ENCODE peak calls at places on chromosome 10, in six cellular contexts. P is effector memory CD4-positive, alpha-beta T cell; K is neural progenitor cell; B is lung; N is neuronal stem cell; C is hepatocyte. H is an unnamed sample. For H3K36me3 and H3K27me3, the result is how much of the 10 kb centered on the place peaks cover.

GRCh38 chr10:24952701-24953349 is 419 bp upstream of the PRTFDC1 start:
- DNase-seq in N (peak), K (peak), B (no peak), P (peak), C (peak), H (no peak)

GRCh38 chr10:49109669-49110335 is 5.5 kb downstream of the VSTM4 start:
- DNase-seq in K (no peak), P (no peak), C (peak), N (no peak), B (peak), H (no peak)

GRCh38 chr10:65846949-65847348 is 1078.9 kb upstream of the LRRTM3 start:
- DNase-seq in B (no peak), C (no peak), N (no peak), P (no peak), K (no peak), H (no peak)

GRCh38 chr10:16853201-16853600 is 36.0 kb upstream of the RSU1 start:
- DNase-seq in B (no peak), K (no peak), P (no peak), N (no peak), C (peak), H (peak)

GRCh38 chr10:121831237-121831636 is 96.6 kb downstream of the ATE1 start:
- DNase-seq in K (no peak), N (no peak), B (no peak), P (no peak), C (no peak), H (no peak)

GRCh38 chr10:70055550-70055949 is 2.9 kb downstream of the MACROH2A2 start:
- DNase-seq in C (no peak), P (no peak), K (no peak), B (no peak), N (no peak), H (no peak)

GRCh38 chr10:31758495-31758894 is 170.1 kb downstream of the ARHGAP12 start:
- DNase-seq in P (no peak), B (no peak), C (peak), N (no peak), K (no peak), H (no peak)

GRCh38 chr10:88028072-88028471 is 164.6 kb downstream of the PTEN start:
- DNase-seq in C (no peak), N (no peak), K (no peak), P (no peak), B (no peak), H (no peak)

GRCh38 chr10:95246582-95247051 is 44.2 kb downstream of the PDLIM1 start:
- DNase-seq in C (peak), B (peak), K (peak), P (peak), N (peak), H (peak)

GRCh38 chr10:35216303-35216905 is 89.8 kb downstream of the CREM start:
- DNase-seq in K (no peak), P (no peak), C (no peak), N (no peak), B (peak), H (no peak)

GRCh38 chr10:75233444-75234016 is 2.2 kb downstream of the COMTD1 start:
- DNase-seq in N (no peak), B (no peak), C (no peak), K (peak), P (no peak), H (no peak)

GRCh38 chr10:119541459-119542356 is 811 bp downstream of the RGS10 start:
- DNase-seq in P (peak), N (no peak), B (peak), K (no peak), C (no peak), H (peak)

GRCh38 chr10:58512470-58513188 is at the start of gene BICC1:
- DNase-seq in K (peak), N (peak), C (peak), B (no peak), P (no peak), H (peak)

GRCh38 chr10:96261930-96262329 is 9.4 kb downstream of the BLNK start:
- DNase-seq in N (no peak), P (no peak), C (peak), K (no peak), B (no peak), H (no peak)

GRCh38 chr10:61452655-61453641 is at the start of gene TMEM26:
- DNase-seq in N (peak), P (no peak), B (no peak), C (peak), K (peak), H (peak)

GRCh38 chr10:125531470-125531869 is 151.5 kb downstream of the TEX36 start:
- DNase-seq in N (peak), C (no peak), B (no peak), P (no peak), K (peak), H (peak)

GRCh38 chr10:79937661-79938226 is 11.2 kb downstream of the SFTPD start:
- DNase-seq in B (peak), N (no peak), C (no peak), K (no peak), P (no peak), H (no peak)

GRCh38 chr10:131452926-131453771 is 141.6 kb upstream of the TCERG1L start:
- DNase-seq in N (peak), K (peak), C (peak), B (no peak), P (no peak), H (peak)

GRCh38 chr10:31623466-31623865 is 304.4 kb downstream of the ZEB1 start:
- DNase-seq in P (no peak), C (no peak), K (no peak), B (no peak), N (no peak), H (no peak)

GRCh38 chr10:119726291-119727261 is 726 bp downstream of the INPP5F start:
- DNase-seq in B (peak), K (peak), C (no peak), N (no peak), P (no peak), H (peak)

GRCh38 chr10:71840177-71840711 is 10.8 kb downstream of the PSAP start:
- DNase-seq in C (peak), K (peak), P (no peak), N (peak), B (peak), H (peak)
- H3K4me3 ChIP-seq in C (no peak), K (peak), P (no peak), N (no peak), B (no peak), H (no peak)

GRCh38 chr10:128052696-128053095 is 73.5 kb downstream of the MKI67 start:
- DNase-seq in B (no peak), N (no peak), P (no peak), K (no peak), C (no peak), H (no peak)

GRCh38 chr10:128053356-128053755 is 72.9 kb downstream of the MKI67 start:
- DNase-seq in K (no peak), C (no peak), P (no peak), B (no peak), N (no peak), H (no peak)

GRCh38 chr10:128050117-128050516 is 76.1 kb downstream of the MKI67 start:
- DNase-seq in N (no peak), C (no peak), K (no peak), P (no peak), B (no peak), H (no peak)

GRCh38 chr10:128050937-128051336 is 75.3 kb downstream of the MKI67 start:
- DNase-seq in N (no peak), P (no peak), C (no peak), K (no peak), B (no peak), H (no peak)

DNA sequence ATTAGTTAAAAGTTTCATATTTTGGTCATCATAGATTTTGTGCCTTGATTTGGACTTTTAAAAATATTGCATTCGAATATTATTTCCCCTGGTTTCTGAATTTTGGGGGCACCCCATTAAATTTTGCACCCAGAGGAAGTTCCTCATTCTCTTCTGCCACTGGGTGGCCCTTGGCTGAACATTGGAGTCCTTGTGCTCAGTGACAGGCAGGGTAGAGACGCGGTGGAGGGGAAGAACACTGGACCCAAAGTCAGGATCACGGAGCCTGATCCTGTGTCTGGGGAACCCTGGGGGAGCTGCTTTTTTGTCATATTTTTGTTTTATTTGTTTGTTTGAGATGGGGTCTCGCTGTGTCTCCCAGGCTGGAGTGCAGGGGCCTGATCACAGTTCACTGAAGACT is 74.7 kb downstream of the MKI67 start:
- DNase-seq in K (no peak), P (no peak), B (no peak), C (no peak), N (no peak), H (no peak)
- H3K36me3 ChIP-seq in K (under half), P (half or more), B (under half), C (under half), N (under half), H (under half)

DNA sequence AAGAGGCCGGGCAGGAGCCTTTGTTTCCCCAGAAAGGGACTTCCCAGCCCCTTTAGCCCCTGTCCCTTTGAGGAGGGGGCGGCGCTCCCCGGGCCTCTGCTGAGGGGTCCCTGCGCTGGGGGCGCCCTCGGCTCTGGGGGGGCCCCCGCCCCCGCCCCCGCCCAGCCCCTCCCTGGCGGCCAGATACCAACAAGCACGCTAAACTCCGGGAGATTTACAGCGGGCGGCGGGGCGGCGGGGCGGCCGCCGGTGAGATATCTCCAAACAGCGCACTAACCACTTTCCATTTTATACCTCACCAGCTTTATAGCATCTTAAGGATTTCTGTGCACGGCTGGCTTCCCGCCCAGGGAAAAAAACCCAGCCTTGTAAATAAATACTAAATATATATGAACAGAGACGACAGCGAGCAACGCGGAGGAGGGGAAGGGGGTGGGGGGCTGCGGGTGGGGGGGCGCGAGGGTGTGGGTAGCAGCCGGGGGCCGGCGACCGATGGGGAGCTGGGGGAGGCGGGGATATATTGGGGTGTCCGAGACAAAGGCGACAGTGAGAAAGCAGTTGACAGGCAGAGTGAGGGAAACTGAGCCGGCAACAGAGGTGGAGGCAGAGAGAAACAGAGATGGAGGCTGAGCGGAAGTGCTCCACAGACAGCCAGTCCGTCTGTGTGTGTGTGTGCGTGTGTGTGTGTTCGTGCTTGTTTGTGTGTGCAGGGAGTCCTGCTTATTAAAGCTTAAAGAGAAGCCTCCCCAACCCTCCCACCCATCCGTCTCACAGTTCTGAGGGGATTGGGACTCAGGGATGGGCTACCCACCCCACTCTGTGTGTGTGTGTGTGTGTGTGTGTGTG is 85.8 kb downstream of the HIF1AN start:
- DNase-seq in P (no peak), K (no peak), C (no peak), B (no peak), N (no peak), H (no peak)
- H3K27me3 ChIP-seq in P (under half), K (half or more), C (half or more), B (under half), N (under half), H (under half)

GRCh38 chr10:132746801-132747625 is 38.9 kb downstream of the NKX6-2 start:
- DNase-seq in P (no peak), N (peak), C (no peak), K (peak), B (no peak), H (peak)

GRCh38 chr10:132745511-132745910 is 40.4 kb downstream of the NKX6-2 start:
- DNase-seq in B (no peak), P (no peak), C (no peak), N (no peak), K (no peak), H (no peak)

GRCh38 chr10:132745971-132746370 is 40.0 kb downstream of the NKX6-2 start:
- DNase-seq in P (no peak), K (no peak), B (no peak), C (no peak), N (no peak), H (no peak)

GRCh38 chr10:132744839-132745238 is 41.1 kb downstream of the NKX6-2 start:
- DNase-seq in N (no peak), C (no peak), B (no peak), K (no peak), P (no peak), H (no peak)

DNA sequence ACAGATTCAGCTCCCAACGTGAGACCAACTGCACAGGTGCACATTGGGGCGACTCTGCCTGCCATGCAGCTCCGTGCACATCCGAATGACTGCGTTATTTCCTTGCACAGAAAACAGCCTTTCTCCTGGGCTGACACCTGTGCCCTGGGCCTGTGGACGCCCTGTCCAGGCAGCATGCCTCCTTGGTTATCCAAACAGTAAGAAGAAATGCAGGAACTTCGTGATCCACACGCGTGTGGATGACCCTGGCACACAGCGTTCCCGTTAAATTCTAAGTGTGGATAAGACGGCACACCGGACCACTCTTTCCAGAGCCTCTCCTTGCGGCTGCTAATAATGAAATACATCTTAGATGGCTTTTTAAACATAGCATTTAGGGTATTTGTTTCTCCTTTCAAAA is 39.6 kb downstream of the NKX6-2 start:
- DNase-seq in N (no peak), B (no peak), C (no peak), P (no peak), K (no peak), H (no peak)
- H3K4me3 ChIP-seq in N (no peak), B (no peak), C (no peak), P (no peak), K (peak), H (no peak)

DNA sequence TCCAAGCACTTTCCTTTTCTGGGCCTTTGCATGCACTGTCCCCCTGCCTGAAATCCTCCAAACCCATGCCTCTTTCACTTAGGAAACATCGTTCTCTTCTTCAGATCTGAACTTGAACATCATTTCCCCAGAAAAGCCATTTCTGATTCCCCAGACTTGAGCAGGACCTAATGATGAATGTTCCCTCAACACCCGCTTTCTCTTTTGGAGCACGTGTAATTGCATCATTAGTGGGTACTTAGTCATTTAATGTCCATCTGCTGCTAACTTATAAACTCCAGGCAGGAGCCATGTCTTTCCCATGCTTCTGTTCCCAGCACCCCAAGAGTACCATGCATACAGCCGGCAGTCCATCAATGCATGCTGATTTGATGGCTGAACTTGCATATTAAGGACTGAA is 36.5 kb upstream of the ECHDC3 start:
- DNase-seq in K (no peak), C (no peak), N (no peak), P (no peak), B (no peak), H (no peak)
- H3K36me3 ChIP-seq in K (under half), C (under half), N (under half), P (under half), B (under half), H (under half)

GRCh38 chr10:23199768-23200511 is 7.8 kb downstream of the PTF1A start:
- DNase-seq in K (peak), P (no peak), C (no peak), B (no peak), N (no peak), H (peak)

GRCh38 chr10:23197416-23197861 is 5.3 kb downstream of the PTF1A start:
- DNase-seq in C (no peak), P (no peak), N (no peak), B (no peak), K (peak), H (peak)

GRCh38 chr10:23198940-23199767 is 7.0 kb downstream of the PTF1A start:
- DNase-seq in P (no peak), C (no peak), N (no peak), K (peak), B (no peak), H (peak)

GRCh38 chr10:23196915-23197314 is 4.8 kb downstream of the PTF1A start:
- DNase-seq in K (no peak), B (no peak), P (no peak), C (no peak), N (no peak), H (peak)

DNA sequence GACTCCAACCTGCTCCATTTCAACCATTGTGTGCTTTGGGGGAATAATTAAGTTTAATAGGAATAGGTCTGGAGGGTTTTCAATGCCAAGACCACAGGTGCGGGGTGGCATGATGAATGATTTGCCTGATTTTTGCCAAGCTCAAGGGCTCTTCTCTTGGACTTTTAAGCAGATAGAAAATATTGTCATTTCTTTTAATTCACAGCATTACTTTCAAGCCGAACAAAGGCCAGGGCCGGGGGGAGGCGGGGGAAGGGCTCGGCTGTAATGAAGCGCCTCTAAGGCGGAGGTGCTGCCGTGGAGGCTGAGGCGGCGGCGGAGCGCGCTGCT is 6.5 kb downstream of the PTF1A start:
- DNase-seq in P (no peak), B (no peak), N (no peak), C (no peak), K (peak), H (no peak)
- H3K27me3 ChIP-seq in P (under half), B (under half), N (under half), C (half or more), K (half or more), H (half or more)

GRCh38 chr10:15097011-15097812 is at the start of gene RPP38:
- DNase-seq in P (peak), K (peak), B (peak), N (peak), C (peak), H (peak)
- H3K4me3 ChIP-seq in P (peak), K (peak), B (peak), N (peak), C (peak), H (peak)

GRCh38 chr10:101718681-101719275 is 23.8 kb upstream of the FBXW4 start:
- DNase-seq in C (no peak), B (no peak), P (no peak), K (no peak), N (no peak), H (no peak)
- H3K36me3 ChIP-seq in C (under half), B (under half), P (under half), K (under half), N (under half), H (under half)

H was measured in H7.